ENCODE peak calls at places on chromosomes 7 and 10, in eight cellular contexts. H is stimulated activated naive CD8-positive, alpha-beta T cell treated with anti-CD3 and anti-CD28 coated beads, Interleukin-15, amount 100 ng/mL, for 72 hours; X is GM12878; A is CD4-positive, alpha-beta T cell; P is left lung; G is pancreas; Q is HCT116; U is activated T-cell treated with anti-CD3 and anti-CD28 coated beads, Interleukin-2, amount 50 U/mL, for 4 hours. E is an unnamed sample.
A peak's percentile ranks its signal among the peaks of the same experiment; 100 is the strongest.

GRCh38 chr7:32290015-32290414 is 200.2 kb downstream of the LSM5 start:
- ATAC-seq in H (no peak), X (no peak), A (no peak), P (no peak), G (no peak), Q (no peak), U (no peak), E (no peak)

GRCh38 chr10:1255166-1255565 is 199.0 kb downstream of the WDR37 start:
- ATAC-seq in H (peak; percentile 44), X (no peak), A (no peak), P (no peak), G (no peak), Q (no peak), U (no peak), E (no peak)

GRCh38 chr10:127979566-127979965 is 72.7 kb downstream of the PTPRE start:
- ATAC-seq in H (no peak), X (no peak), A (no peak), P (no peak), G (no peak), Q (no peak), U (no peak), E (no peak)

GRCh38 chr7:158885624-158886023 is 29.3 kb downstream of the DYNC2I1 start:
- ATAC-seq in H (no peak), X (no peak), A (no peak), P (no peak), G (no peak), Q (peak; percentile 49), U (no peak), E (no peak)

GRCh38 chr7:57404343-57404966 is 45.5 kb upstream of the ZNF716 start:
- ATAC-seq in H (no peak), X (no peak), A (no peak), P (peak; percentile 84), G (peak; percentile 89), Q (no peak), U (no peak), E (no peak)

GRCh38 chr10:76336213-76336963 is 905.0 kb downstream of the LRMDA start:
- ATAC-seq in H (no peak), X (no peak), A (no peak), P (no peak), G (no peak), Q (no peak), U (no peak), E (no peak)

GRCh38 chr10:1142596-1142995 is 86.4 kb downstream of the WDR37 start:
- ATAC-seq in H (peak; percentile 48), X (peak; percentile 67), A (no peak), P (no peak), G (no peak), Q (peak; percentile 82), U (no peak), E (no peak)

GRCh38 chr10:78651287-78651686 is 417.5 kb upstream of the ZMIZ1 start:
- ATAC-seq in H (no peak), X (no peak), A (no peak), P (no peak), G (no peak), Q (no peak), U (no peak), E (no peak)

GRCh38 chr7:26668821-26669220 is 195.6 kb downstream of the SKAP2 start:
- ATAC-seq in H (no peak), X (no peak), A (no peak), P (no peak), G (no peak), Q (no peak), U (no peak), E (no peak)

GRCh38 chr7:134333943-134334342 is 17.2 kb upstream of the SLC35B4 start:
- ATAC-seq in H (no peak), X (no peak), A (no peak), P (no peak), G (no peak), Q (no peak), U (no peak), E (no peak)

GRCh38 chr7:145957160-145957890 is 159.3 kb upstream of the CNTNAP2 start:
- ATAC-seq in H (no peak), X (no peak), A (no peak), P (no peak), G (no peak), Q (no peak), U (no peak), E (no peak)

GRCh38 chr10:9621216-9621615 is 1396.5 kb upstream of the CELF2 start:
- ATAC-seq in H (no peak), X (no peak), A (no peak), P (no peak), G (no peak), Q (no peak), U (no peak), E (no peak)

GRCh38 chr7:80870806-80871205 is 48.0 kb downstream of the SEMA3C start:
- ATAC-seq in H (no peak), X (no peak), A (no peak), P (no peak), G (no peak), Q (no peak), U (no peak), E (no peak)

GRCh38 chr7:21352540-21353387 is 75.1 kb upstream of the SP4 start:
- ATAC-seq in H (peak; percentile 84), X (peak; percentile 86), A (peak; percentile 67), P (peak; percentile 63), G (no peak), Q (no peak), U (peak; percentile 78), E (peak; percentile 92)

GRCh38 chr10:103350175-103350521 is 792 bp downstream of the PCGF6 start:
- ATAC-seq in H (no peak), X (no peak), A (no peak), P (no peak), G (no peak), Q (peak; percentile 9), U (no peak), E (no peak)

GRCh38 chr10:103576862-103577261 is 83.4 kb downstream of the NEURL1 start:
- ATAC-seq in H (no peak), X (no peak), A (no peak), P (no peak), G (peak; percentile 84), Q (no peak), U (no peak), E (no peak)

GRCh38 chr7:69211739-69212138 is 386.5 kb upstream of the AUTS2 start:
- ATAC-seq in H (no peak), X (peak; percentile 69), A (no peak), P (no peak), G (no peak), Q (no peak), U (no peak), E (peak; percentile 61)

GRCh38 chr10:122703483-122704448 is 4.1 kb upstream of the C10orf120 start:
- ATAC-seq in H (peak; percentile 86), X (peak; percentile 98), A (no peak), P (peak; percentile 99), G (peak; percentile 79), Q (peak; percentile 99), U (no peak), E (peak; percentile 80)

GRCh38 chr10:4208499-4208898 is 423.5 kb upstream of the KLF6 start:
- ATAC-seq in H (no peak), X (no peak), A (no peak), P (no peak), G (no peak), Q (no peak), U (no peak), E (no peak)

GRCh38 chr7:17613338-17614041 is 315.0 kb downstream of the AHR start:
- ATAC-seq in H (peak; percentile 33), X (no peak), A (no peak), P (no peak), G (no peak), Q (no peak), U (no peak), E (peak; percentile 46)

GRCh38 chr10:86451604-86451960 is 70.0 kb downstream of the WAPL start:
- ATAC-seq in H (no peak), X (peak; percentile 31), A (no peak), P (no peak), G (no peak), Q (no peak), U (no peak), E (no peak)

GRCh38 chr7:154699421-154699820 is 303.5 kb downstream of the PAXIP1 start:
- ATAC-seq in H (no peak), X (no peak), A (no peak), P (peak; percentile 27), G (no peak), Q (no peak), U (no peak), E (no peak)

GRCh38 chr7:36487756-36488336 is 98.2 kb downstream of the ANLN start:
- ATAC-seq in H (peak; percentile 62), X (peak; percentile 57), A (peak; percentile 83), P (peak; percentile 86), G (peak; percentile 86), Q (peak; percentile 67), U (peak; percentile 59), E (no peak)

GRCh38 chr7:17069146-17069545 is 187.4 kb upstream of the AGR3 start:
- ATAC-seq in H (no peak), X (peak; percentile 58), A (no peak), P (peak; percentile 68), G (no peak), Q (no peak), U (peak; percentile 25), E (peak; percentile 73)

GRCh38 chr10:30115391-30116253 is 56.2 kb upstream of the JCAD start:
- ATAC-seq in H (no peak), X (no peak), A (no peak), P (peak; percentile 91), G (no peak), Q (no peak), U (no peak), E (no peak)

GRCh38 chr10:50407077-50407801 is 155.9 kb upstream of the ASAH2 start:
- ATAC-seq in H (no peak), X (no peak), A (no peak), P (no peak), G (no peak), Q (peak; percentile 82), U (no peak), E (no peak)

GRCh38 chr10:49844775-49845561 is 82.8 kb upstream of the OGDHL start:
- ATAC-seq in H (no peak), X (no peak), A (no peak), P (no peak), G (peak; percentile 61), Q (no peak), U (no peak), E (no peak)

GRCh38 chr10:114520453-114520852 is 116.2 kb upstream of the AFAP1L2 start:
- ATAC-seq in H (no peak), X (peak; percentile 16), A (peak; percentile 19), P (peak; percentile 59), G (peak; percentile 75), Q (peak; percentile 31), U (no peak), E (no peak)

GRCh38 chr7:82444220-82445049 is 858 bp upstream of the CACNA2D1 start:
- ATAC-seq in H (peak; percentile 49), X (peak; percentile 49), A (no peak), P (peak; percentile 51), G (peak; percentile 51), Q (no peak), U (no peak), E (no peak)

GRCh38 chr10:103053659-103054581 is 135.8 kb downstream of the CNNM2 start:
- ATAC-seq in H (peak; percentile 94), X (peak; percentile 99), A (peak; percentile 95), P (peak; percentile 99), G (peak; percentile 46), Q (peak; percentile 90), U (peak; percentile 82), E (peak; percentile 68)